ENCODE peak calls at places on chromosome 4, in ten cellular contexts. A is NCI-H524, T is amniotic stem cell, E is EH, P is HuH-7.5, U is upper lobe of right lung, J is EL, K is H54, W is hepatic stellate cell, N is A549. S is an unnamed sample.

GRCh38 chr4:8388471-8388870 is 52.1 kb downstream of the ACOX3 start:
- DNase-seq in K (no peak), U (no peak), T (no peak), J (no peak), N (no peak), A (no peak), P (no peak), E (no peak), W (no peak), S (no peak)

GRCh38 chr4:16203083-16203482 is 23.2 kb downstream of the TAPT1 start:
- DNase-seq in T (no peak), W (no peak), N (no peak), U (no peak), K (no peak), J (no peak), E (no peak), A (no peak), P (no peak), S (no peak)

GRCh38 chr4:89338206-89338605 is 30.6 kb upstream of the GPRIN3 start:
- DNase-seq in A (no peak), T (no peak), K (no peak), W (no peak), U (no peak), J (no peak), P (no peak), N (no peak), E (no peak), S (peak; percentile 28)

GRCh38 chr4:77358315-77358928 is 201.4 kb downstream of the CCNG2 start:
- DNase-seq in E (peak; percentile 52), J (peak; percentile 39), U (no peak), A (peak; percentile 33), T (no peak), W (peak; percentile 29), P (peak; percentile 10), N (peak; percentile 34), K (peak; percentile 19), S (peak; percentile 42)

GRCh38 chr4:109164011-109164410 is 138.4 kb downstream of the COL25A1 start:
- DNase-seq in N (no peak), P (no peak), U (no peak), E (peak; percentile 39), A (no peak), K (no peak), J (peak; percentile 12), W (peak; percentile 6), T (no peak), S (peak; percentile 51)

GRCh38 chr4:103098331-103098730 is 1.3 kb downstream of the BDH2 start:
- DNase-seq in J (no peak), A (no peak), E (no peak), U (no peak), N (no peak), W (no peak), K (no peak), P (no peak), T (no peak), S (peak; percentile 21)

GRCh38 chr4:150890246-150890645 is 124.8 kb downstream of the LRBA start:
- DNase-seq in P (no peak), A (no peak), W (no peak), U (no peak), J (no peak), T (no peak), N (no peak), K (no peak), E (no peak), S (peak; percentile 7)

GRCh38 chr4:6658635-6659075 is 18.2 kb downstream of the MRFAP1 start:
- DNase-seq in J (peak; percentile 50), U (peak; percentile 77), P (no peak), K (no peak), E (peak; percentile 52), T (no peak), A (no peak), W (peak; percentile 54), N (no peak), S (peak; percentile 57)

GRCh38 chr4:173264245-173264959 is 69.8 kb downstream of the HMGB2 start:
- DNase-seq in E (peak; percentile 38), N (no peak), K (no peak), W (peak; percentile 29), P (no peak), T (no peak), J (peak; percentile 27), A (no peak), U (no peak), S (peak; percentile 56)

GRCh38 chr4:182923796-182924365 is 6.7 kb upstream of the DCTD start:
- DNase-seq in N (no peak), A (no peak), K (no peak), U (no peak), E (no peak), J (no peak), P (no peak), T (no peak), W (no peak), S (no peak)